ENCODE peak calls at places on chromosomes 1 and 21, in seven cellular contexts. A, I, D, C, Q, L and B are unnamed samples.

GRCh38 chr21:34022557-34023335 is 50.6 kb upstream of the MRPS6 start:
- DNase-seq in I (no peak), D (no peak), L (peak; percentile 38), C (no peak), Q (no peak), A (peak; percentile 22), B (peak; percentile 83)

GRCh38 chr1:7684861-7685635 is 86.0 kb upstream of the VAMP3 start:
- DNase-seq in I (no peak), Q (no peak), D (no peak), L (no peak), C (no peak), A (no peak), B (no peak)

GRCh38 chr1:155051777-155052398 is 772 bp downstream of the ADAM15 start:
- DNase-seq in L (peak; percentile 46), Q (no peak), D (peak; percentile 18), I (no peak), C (no peak), A (peak; percentile 44), B (no peak)

GRCh38 chr1:231485029-231485784 is 43.3 kb upstream of the TSNAX start:
- DNase-seq in A (no peak), C (no peak), I (no peak), L (no peak), D (no peak), Q (no peak), B (no peak)

GRCh38 chr1:64925594-64925993 is 40.8 kb downstream of the JAK1 start:
- DNase-seq in Q (no peak), C (no peak), L (no peak), I (no peak), D (no peak), A (no peak), B (no peak)

GRCh38 chr1:43274125-43274803 is 4.5 kb downstream of the TMEM125 start:
- DNase-seq in L (peak; percentile 22), A (no peak), Q (no peak), I (no peak), C (no peak), D (no peak), B (peak; percentile 57)

GRCh38 chr1:60547821-60548220 is 474.3 kb upstream of the C1orf87 start:
- DNase-seq in I (no peak), C (no peak), A (no peak), Q (no peak), D (no peak), L (no peak), B (no peak)

GRCh38 chr1:229665912-229666558 is 40.0 kb downstream of the URB2 start:
- DNase-seq in I (no peak), A (no peak), D (no peak), L (no peak), Q (no peak), C (no peak), B (no peak)

GRCh38 chr21:15241997-15242767 is 177.4 kb upstream of the NRIP1 start:
- DNase-seq in D (no peak), I (peak; percentile 21), C (no peak), L (no peak), Q (no peak), A (no peak), B (no peak)

GRCh38 chr1:207030522-207031009 is 2.0 kb downstream of the C1orf116 start:
- DNase-seq in L (no peak), Q (no peak), A (no peak), I (no peak), D (no peak), C (no peak), B (no peak)

GRCh38 chr1:206766251-206766856 is 4.2 kb upstream of the IL19 start:
- DNase-seq in Q (no peak), I (no peak), L (peak; percentile 59), D (peak; percentile 55), A (peak; percentile 64), C (peak; percentile 30), B (peak; percentile 91)

GRCh38 chr1:215523906-215524305 is 43.2 kb upstream of the KCTD3 start:
- DNase-seq in L (no peak), D (no peak), A (no peak), C (no peak), Q (no peak), I (no peak), B (no peak)

GRCh38 chr21:31261759-31262158 is 82.3 kb downstream of the TIAM1 start:
- DNase-seq in C (no peak), A (no peak), I (no peak), Q (no peak), D (no peak), L (no peak), B (no peak)

GRCh38 chr1:54904476-54905048 is 17.6 kb upstream of the DHCR24 start:
- DNase-seq in A (no peak), D (no peak), L (no peak), C (peak; percentile 77), Q (no peak), I (no peak), B (no peak)

GRCh38 chr1:207423560-207424292 is 30.4 kb upstream of the CR2 start:
- DNase-seq in C (no peak), A (no peak), Q (no peak), L (no peak), D (no peak), I (peak; percentile 29), B (no peak)

GRCh38 chr1:166378805-166379204 is 212.0 kb upstream of the FAM78B start:
- DNase-seq in L (no peak), C (no peak), D (no peak), A (no peak), Q (no peak), I (no peak), B (no peak)

GRCh38 chr1:99956755-99957154 is 13.0 kb upstream of the SLC35A3 start:
- DNase-seq in C (peak; percentile 94), Q (no peak), A (no peak), I (no peak), D (no peak), L (no peak), B (no peak)

GRCh38 chr1:185483217-185483616 is 166.2 kb upstream of the IVNS1ABP start:
- DNase-seq in A (no peak), L (no peak), Q (no peak), D (no peak), I (no peak), C (no peak), B (no peak)

GRCh38 chr21:41321211-41321907 is 4.8 kb downstream of the FAM3B start:
- DNase-seq in L (no peak), C (no peak), D (no peak), Q (no peak), I (no peak), A (no peak), B (no peak)